ENCODE peak calls at places on chromosomes 13 and 19, in seven cellular contexts. J, K, M, Y, T, G and P are unnamed samples.

GRCh38 chr19:50266896-50267295 is 62.3 kb downstream of the KCNC3 start:
- DNase-seq in G (no peak), K (no peak), Y (no peak), M (no peak), T (peak), J (no peak), P (no peak)

GRCh38 chr19:37929512-37929911 is 22.5 kb downstream of the SIPA1L3 start:
- DNase-seq in M (no peak), T (no peak), J (no peak), K (no peak), Y (no peak), G (no peak), P (no peak)

GRCh38 chr19:41265376-41266153 is 1.4 kb downstream of the HNRNPUL1 start:
- DNase-seq in Y (no peak), G (no peak), J (peak), M (peak), K (no peak), T (no peak), P (no peak)

GRCh38 chr13:76638882-76639281 is 247.3 kb downstream of the KCTD12 start:
- DNase-seq in J (no peak), T (no peak), K (no peak), Y (no peak), M (no peak), G (no peak), P (no peak)

GRCh38 chr13:113411216-113412023 is 41.9 kb downstream of the ADPRHL1 start:
- DNase-seq in J (no peak), T (no peak), Y (no peak), M (no peak), K (no peak), G (peak), P (peak)

GRCh38 chr19:14012378-14012915 is 6.3 kb upstream of the RFX1 start:
- DNase-seq in K (no peak), J (no peak), M (no peak), G (no peak), T (no peak), Y (no peak), P (no peak)

GRCh38 chr13:63184693-63185092 is 1769.0 kb upstream of the PCDH20 start:
- DNase-seq in J (peak), M (no peak), T (peak), G (no peak), Y (no peak), K (no peak), P (no peak)

GRCh38 chr19:43784251-43784980 is 3.6 kb upstream of the KCNN4 start:
- DNase-seq in J (no peak), M (no peak), K (peak), T (no peak), Y (no peak), G (no peak), P (no peak)

GRCh38 chr13:27678306-27679040 is 56.8 kb downstream of the POLR1D start:
- DNase-seq in K (no peak), G (no peak), T (no peak), M (no peak), Y (peak), J (no peak), P (no peak)

GRCh38 chr13:35549481-35549880 is 73.0 kb upstream of the MAB21L1 start:
- DNase-seq in M (no peak), J (peak), K (no peak), Y (no peak), G (no peak), T (no peak), P (no peak)

GRCh38 chr19:44722131-44723121 is 23.5 kb downstream of the CEACAM16 start:
- DNase-seq in G (no peak), K (no peak), T (no peak), Y (no peak), M (no peak), J (no peak), P (no peak)

GRCh38 chr19:53977429-53977990 is 13.9 kb upstream of the CACNG6 start:
- DNase-seq in J (peak), T (peak), Y (no peak), G (peak), K (peak), M (peak), P (peak)

GRCh38 chr19:54421169-54421516 is 5.9 kb downstream of the TTYH1 start:
- DNase-seq in Y (no peak), K (no peak), T (no peak), J (no peak), M (no peak), G (no peak), P (no peak)

GRCh38 chr19:939922-940321 is 14.1 kb downstream of the ARID3A start:
- DNase-seq in K (no peak), Y (no peak), G (no peak), M (no peak), J (no peak), T (no peak), P (no peak)

GRCh38 chr19:14117668-14118164 is at the start of gene PRKACA:
- DNase-seq in K (peak), J (peak), G (peak), T (peak), Y (peak), M (peak), P (peak)

GRCh38 chr13:110047511-110047910 is 259.4 kb downstream of the COL4A1 start:
- DNase-seq in J (no peak), T (no peak), G (peak), M (peak), K (no peak), Y (no peak), P (no peak)

GRCh38 chr19:6392219-6393073 is 518 bp downstream of the GTF2F1 start:
- DNase-seq in G (no peak), M (no peak), K (no peak), J (no peak), Y (no peak), T (no peak), P (no peak)

GRCh38 chr19:722553-723101 is 13.9 kb downstream of the PALM start:
- DNase-seq in M (peak), G (peak), T (no peak), Y (no peak), K (no peak), J (no peak), P (peak)